ENCODE peak calls at places on chromosomes 12 and 14, in eight cellular contexts. K is SW480; U is T-helper 2 cell; A is HT1080; W is mesothelial cell of epicardium; G is hepatic stellate cell; F is activated CD4-positive, alpha-beta T cell treated with anti-CD3 and anti-CD28 coated beads, Interleukin-2, amount 50 U/mL, for 24 hours; R is LoVo. O is an unnamed sample.

GRCh38 chr14:31703056-31703455 is 141.9 kb downstream of the NUBPL start:
- DNase-seq in F (no peak), U (no peak), W (no peak), K (no peak), R (no peak), A (no peak), G (no peak), O (no peak)

GRCh38 chr12:63103489-63104131 is 47.4 kb downstream of the AVPR1A start:
- DNase-seq in K (peak; percentile 18), U (peak; percentile 14), R (peak; percentile 37), G (peak; percentile 4), A (no peak), F (no peak), W (no peak), O (no peak)

GRCh38 chr14:97458302-97459137 is 661.3 kb downstream of the VRK1 start:
- DNase-seq in U (peak; percentile 97), G (no peak), R (no peak), A (no peak), W (peak; percentile 42), K (peak; percentile 48), F (peak; percentile 62), O (no peak)

GRCh38 chr12:122871851-122872785 is 23.8 kb downstream of the VPS37B start:
- DNase-seq in A (no peak), G (peak; percentile 88), W (no peak), K (no peak), R (no peak), F (no peak), U (peak; percentile 61), O (no peak)

GRCh38 chr12:121990692-121991603 is 30.7 kb upstream of the BCL7A start:
- DNase-seq in K (no peak), R (no peak), F (no peak), A (no peak), W (no peak), G (no peak), U (peak; percentile 78), O (no peak)

GRCh38 chr14:31435276-31435675 is 14.9 kb upstream of the HEATR5A start:
- DNase-seq in R (no peak), W (no peak), G (no peak), U (no peak), F (no peak), K (no peak), A (no peak), O (no peak)

GRCh38 chr14:67607646-67608045 is 7.6 kb upstream of the PIGH start:
- DNase-seq in U (no peak), A (no peak), R (no peak), W (no peak), G (no peak), K (no peak), F (no peak), O (no peak)

GRCh38 chr14:77730976-77731497 is 23.1 kb downstream of the SLIRP start:
- DNase-seq in U (no peak), K (no peak), W (no peak), G (no peak), A (no peak), F (no peak), R (no peak), O (no peak)

GRCh38 chr14:50031534-50032313 is 84.6 kb downstream of the VCPKMT start:
- DNase-seq in W (no peak), R (no peak), U (no peak), A (no peak), G (no peak), F (no peak), K (no peak), O (no peak)

GRCh38 chr12:18296201-18296908 is 35.0 kb downstream of the PIK3C2G start:
- DNase-seq in A (peak; percentile 17), F (no peak), G (no peak), R (no peak), U (no peak), K (no peak), W (no peak), O (peak; percentile 16)

GRCh38 chr12:23887055-23887835 is 62.2 kb downstream of the SOX5 start:
- DNase-seq in R (no peak), U (no peak), W (no peak), G (no peak), A (no peak), F (no peak), K (no peak), O (no peak)

GRCh38 chr12:65891987-65892481 is 67.8 kb downstream of the HMGA2 start:
- DNase-seq in G (peak; percentile 85), K (peak; percentile 15), U (no peak), W (no peak), A (peak; percentile 99), F (no peak), R (peak; percentile 92), O (peak; percentile 90)

GRCh38 chr12:91404362-91404899 is 221.8 kb upstream of the DCN start:
- DNase-seq in W (no peak), F (no peak), U (no peak), K (no peak), G (no peak), A (peak; percentile 21), R (no peak), O (no peak)

GRCh38 chr12:6554168-6554989 is 1.5 kb downstream of the IFFO1 start:
- DNase-seq in R (peak; percentile 62), A (peak; percentile 83), W (peak; percentile 82), U (peak; percentile 82), K (peak; percentile 67), F (no peak), G (peak; percentile 82), O (peak; percentile 86)

GRCh38 chr12:72141381-72141780 is 130.8 kb upstream of the TRHDE start:
- DNase-seq in A (peak; percentile 37), G (peak; percentile 4), R (peak; percentile 6), K (peak; percentile 12), U (peak; percentile 37), F (no peak), W (no peak), O (peak; percentile 21)

GRCh38 chr12:115174928-115175327 is 491.0 kb upstream of the TBX3 start:
- DNase-seq in G (no peak), F (no peak), A (no peak), K (no peak), W (peak; percentile 44), U (no peak), R (no peak), O (no peak)